ENCODE peak calls at places on chromosomes 4 and X, in seven cellular contexts. One of them, this sample, is unnamed.

GRCh38 chrX:81489987-81490386 is 288.1 kb downstream of the SH3BGRL start:
- DNase-seq in CD4-positive, CD25-positive, alpha-beta regulatory T cell: no peak
- DNase-seq in SJCRH30: no peak
- DNase-seq in suprapubic skin: no peak
- DNase-seq in iPS DF 6.9: no peak
- DNase-seq in uterus: no peak
- DNase-seq in thoracic aorta: no peak
- DNase-seq in this sample: no peak

GRCh38 chr4:157045507-157046127 is 30.3 kb upstream of the GLRB start:
- DNase-seq in CD4-positive, CD25-positive, alpha-beta regulatory T cell: no peak
- DNase-seq in SJCRH30: peak; percentile 23
- DNase-seq in suprapubic skin: no peak
- DNase-seq in iPS DF 6.9: no peak
- DNase-seq in uterus: peak; percentile 32
- DNase-seq in thoracic aorta: peak; percentile 7
- DNase-seq in this sample: peak; percentile 14

GRCh38 chrX:149491812-149492211 is 13.3 kb downstream of the IDS start:
- DNase-seq in CD4-positive, CD25-positive, alpha-beta regulatory T cell: no peak
- DNase-seq in SJCRH30: no peak
- DNase-seq in suprapubic skin: no peak
- DNase-seq in iPS DF 6.9: no peak
- DNase-seq in uterus: no peak
- DNase-seq in thoracic aorta: no peak
- DNase-seq in this sample: no peak

GRCh38 chrX:26470946-26471345 is 255.0 kb downstream of the MAGEB5 start:
- DNase-seq in CD4-positive, CD25-positive, alpha-beta regulatory T cell: no peak
- DNase-seq in SJCRH30: peak; percentile 81
- DNase-seq in suprapubic skin: no peak
- DNase-seq in iPS DF 6.9: no peak
- DNase-seq in uterus: no peak
- DNase-seq in thoracic aorta: no peak
- DNase-seq in this sample: no peak

GRCh38 chr4:36053931-36054330 is 190.4 kb downstream of the ARAP2 start:
- DNase-seq in CD4-positive, CD25-positive, alpha-beta regulatory T cell: no peak
- DNase-seq in SJCRH30: no peak
- DNase-seq in suprapubic skin: no peak
- DNase-seq in iPS DF 6.9: no peak
- DNase-seq in uterus: no peak
- DNase-seq in thoracic aorta: no peak
- DNase-seq in this sample: no peak

GRCh38 chrX:19005909-19006308 is 22.0 kb upstream of the PHKA2 start:
- DNase-seq in CD4-positive, CD25-positive, alpha-beta regulatory T cell: no peak
- DNase-seq in SJCRH30: peak; percentile 37
- DNase-seq in suprapubic skin: no peak
- DNase-seq in iPS DF 6.9: no peak
- DNase-seq in uterus: no peak
- DNase-seq in thoracic aorta: no peak
- DNase-seq in this sample: no peak

GRCh38 chr4:113474017-113474416 is 287.5 kb downstream of the CAMK2D start:
- DNase-seq in CD4-positive, CD25-positive, alpha-beta regulatory T cell: no peak
- DNase-seq in SJCRH30: no peak
- DNase-seq in suprapubic skin: no peak
- DNase-seq in iPS DF 6.9: no peak
- DNase-seq in uterus: no peak
- DNase-seq in thoracic aorta: no peak
- DNase-seq in this sample: peak; percentile 78

GRCh38 chrX:100356497-100356896 is 53.6 kb downstream of the PCDH19 start:
- DNase-seq in CD4-positive, CD25-positive, alpha-beta regulatory T cell: no peak
- DNase-seq in SJCRH30: no peak
- DNase-seq in suprapubic skin: no peak
- DNase-seq in iPS DF 6.9: no peak
- DNase-seq in uterus: no peak
- DNase-seq in thoracic aorta: no peak
- DNase-seq in this sample: no peak

GRCh38 chr4:91758487-91758886 is 545.3 kb upstream of the GRID2 start:
- DNase-seq in CD4-positive, CD25-positive, alpha-beta regulatory T cell: no peak
- DNase-seq in SJCRH30: no peak
- DNase-seq in suprapubic skin: no peak
- DNase-seq in iPS DF 6.9: no peak
- DNase-seq in uterus: no peak
- DNase-seq in thoracic aorta: no peak
- DNase-seq in this sample: no peak

GRCh38 chrX:98398542-98398941 is 1514.8 kb downstream of the RPA4 start:
- DNase-seq in CD4-positive, CD25-positive, alpha-beta regulatory T cell: no peak
- DNase-seq in SJCRH30: no peak
- DNase-seq in suprapubic skin: no peak
- DNase-seq in iPS DF 6.9: no peak
- DNase-seq in uterus: no peak
- DNase-seq in thoracic aorta: no peak
- DNase-seq in this sample: no peak

GRCh38 chr4:85084371-85085170 is 118.1 kb upstream of the WDFY3 start:
- DNase-seq in CD4-positive, CD25-positive, alpha-beta regulatory T cell: peak; percentile 3
- DNase-seq in SJCRH30: peak; percentile 82
- DNase-seq in suprapubic skin: no peak
- DNase-seq in iPS DF 6.9: peak; percentile 29
- DNase-seq in uterus: peak; percentile 15
- DNase-seq in thoracic aorta: no peak
- DNase-seq in this sample: no peak

GRCh38 chrX:154409222-154409871 is at the start of gene DNASE1L1:
- DNase-seq in CD4-positive, CD25-positive, alpha-beta regulatory T cell: no peak
- DNase-seq in SJCRH30: peak; percentile 94
- DNase-seq in suprapubic skin: peak; percentile 90
- DNase-seq in iPS DF 6.9: no peak
- DNase-seq in uterus: peak; percentile 85
- DNase-seq in thoracic aorta: peak; percentile 73
- DNase-seq in this sample: peak; percentile 42

GRCh38 chr4:111362891-111363290 is 740.0 kb upstream of the PITX2 start:
- DNase-seq in CD4-positive, CD25-positive, alpha-beta regulatory T cell: no peak
- DNase-seq in SJCRH30: no peak
- DNase-seq in suprapubic skin: no peak
- DNase-seq in iPS DF 6.9: no peak
- DNase-seq in uterus: no peak
- DNase-seq in thoracic aorta: no peak
- DNase-seq in this sample: peak; percentile 1

GRCh38 chr4:152065545-152065944 is 304.7 kb upstream of the GATB start:
- DNase-seq in CD4-positive, CD25-positive, alpha-beta regulatory T cell: no peak
- DNase-seq in SJCRH30: no peak
- DNase-seq in suprapubic skin: no peak
- DNase-seq in iPS DF 6.9: no peak
- DNase-seq in uterus: no peak
- DNase-seq in thoracic aorta: no peak
- DNase-seq in this sample: no peak

GRCh38 chr4:140052050-140052449 is 101.9 kb downstream of the MAML3 start:
- DNase-seq in CD4-positive, CD25-positive, alpha-beta regulatory T cell: peak; percentile 17
- DNase-seq in SJCRH30: no peak
- DNase-seq in suprapubic skin: no peak
- DNase-seq in iPS DF 6.9: no peak
- DNase-seq in uterus: peak; percentile 38
- DNase-seq in thoracic aorta: no peak
- DNase-seq in this sample: no peak

GRCh38 chr4:39045791-39046221 is 13.6 kb upstream of the TMEM156 start:
- DNase-seq in CD4-positive, CD25-positive, alpha-beta regulatory T cell: peak; percentile 56
- DNase-seq in SJCRH30: no peak
- DNase-seq in suprapubic skin: no peak
- DNase-seq in iPS DF 6.9: no peak
- DNase-seq in uterus: no peak
- DNase-seq in thoracic aorta: no peak
- DNase-seq in this sample: no peak

GRCh38 chr4:140163029-140163810 is 9.2 kb upstream of the MAML3 start:
- DNase-seq in CD4-positive, CD25-positive, alpha-beta regulatory T cell: no peak
- DNase-seq in SJCRH30: no peak
- DNase-seq in suprapubic skin: no peak
- DNase-seq in iPS DF 6.9: no peak
- DNase-seq in uterus: peak; percentile 70
- DNase-seq in thoracic aorta: no peak
- DNase-seq in this sample: no peak

GRCh38 chr4:74583066-74583700 is 138.2 kb downstream of the AREG start:
- DNase-seq in CD4-positive, CD25-positive, alpha-beta regulatory T cell: no peak
- DNase-seq in SJCRH30: no peak
- DNase-seq in suprapubic skin: no peak
- DNase-seq in iPS DF 6.9: no peak
- DNase-seq in uterus: no peak
- DNase-seq in thoracic aorta: no peak
- DNase-seq in this sample: no peak

GRCh38 chr4:187179086-187180070 is 455.7 kb upstream of the FAT1 start:
- DNase-seq in CD4-positive, CD25-positive, alpha-beta regulatory T cell: no peak
- DNase-seq in SJCRH30: no peak
- DNase-seq in suprapubic skin: no peak
- DNase-seq in iPS DF 6.9: no peak
- DNase-seq in uterus: no peak
- DNase-seq in thoracic aorta: no peak
- DNase-seq in this sample: no peak

GRCh38 chr4:24547979-24548378 is 36.4 kb downstream of the DHX15 start:
- DNase-seq in CD4-positive, CD25-positive, alpha-beta regulatory T cell: no peak
- DNase-seq in SJCRH30: no peak
- DNase-seq in suprapubic skin: no peak
- DNase-seq in iPS DF 6.9: no peak
- DNase-seq in uterus: no peak
- DNase-seq in thoracic aorta: no peak
- DNase-seq in this sample: no peak

GRCh38 chr4:24544208-24544607 is 40.1 kb downstream of the DHX15 start:
- DNase-seq in CD4-positive, CD25-positive, alpha-beta regulatory T cell: no peak
- DNase-seq in SJCRH30: no peak
- DNase-seq in suprapubic skin: no peak
- DNase-seq in iPS DF 6.9: no peak
- DNase-seq in uterus: no peak
- DNase-seq in thoracic aorta: no peak
- DNase-seq in this sample: no peak
- H3K36me3 ChIP-seq in CD4-positive, CD25-positive, alpha-beta regulatory T cell: peaks cover 69% of the 10 kb centered on the region
- H3K36me3 ChIP-seq in SJCRH30: peaks cover 94% of the 10 kb centered on the region
- H3K36me3 ChIP-seq in suprapubic skin: peaks cover 47% of the 10 kb centered on the region
- H3K36me3 ChIP-seq in iPS DF 6.9: peaks cover 2% of the 10 kb centered on the region
- H3K36me3 ChIP-seq in uterus: no peaks in the 10 kb centered on the region
- H3K36me3 ChIP-seq in thoracic aorta: peaks cover 12% of the 10 kb centered on the region
- H3K36me3 ChIP-seq in this sample: peaks cover 7% of the 10 kb centered on the region

GRCh38 chr4:1326751-1327525 is 20.1 kb upstream of the UVSSA start:
- DNase-seq in CD4-positive, CD25-positive, alpha-beta regulatory T cell: no peak
- DNase-seq in SJCRH30: no peak
- DNase-seq in suprapubic skin: no peak
- DNase-seq in iPS DF 6.9: no peak
- DNase-seq in uterus: no peak
- DNase-seq in thoracic aorta: no peak
- DNase-seq in this sample: no peak

GRCh38 chr4:1330761-1331590 is 16.0 kb upstream of the UVSSA start:
- DNase-seq in CD4-positive, CD25-positive, alpha-beta regulatory T cell: peak; percentile 59
- DNase-seq in SJCRH30: no peak
- DNase-seq in suprapubic skin: no peak
- DNase-seq in iPS DF 6.9: no peak
- DNase-seq in uterus: no peak
- DNase-seq in thoracic aorta: no peak
- DNase-seq in this sample: no peak

GRCh38 chr4:1329408-1330371 is 17.3 kb upstream of the UVSSA start:
- DNase-seq in CD4-positive, CD25-positive, alpha-beta regulatory T cell: no peak
- DNase-seq in SJCRH30: no peak
- DNase-seq in suprapubic skin: no peak
- DNase-seq in iPS DF 6.9: no peak
- DNase-seq in uterus: no peak
- DNase-seq in thoracic aorta: no peak
- DNase-seq in this sample: no peak

GRCh38 chr4:1327526-1328266 is 19.3 kb upstream of the UVSSA start:
- DNase-seq in CD4-positive, CD25-positive, alpha-beta regulatory T cell: no peak
- DNase-seq in SJCRH30: no peak
- DNase-seq in suprapubic skin: no peak
- DNase-seq in iPS DF 6.9: no peak
- DNase-seq in uterus: no peak
- DNase-seq in thoracic aorta: no peak
- DNase-seq in this sample: no peak

GRCh38 chr4:1328267-1329155 is 18.5 kb upstream of the UVSSA start:
- DNase-seq in CD4-positive, CD25-positive, alpha-beta regulatory T cell: no peak
- DNase-seq in SJCRH30: no peak
- DNase-seq in suprapubic skin: no peak
- DNase-seq in iPS DF 6.9: no peak
- DNase-seq in uterus: no peak
- DNase-seq in thoracic aorta: no peak
- DNase-seq in this sample: no peak
- H3K36me3 ChIP-seq in CD4-positive, CD25-positive, alpha-beta regulatory T cell: peaks cover 25% of the 10 kb centered on the region
- H3K36me3 ChIP-seq in SJCRH30: peaks cover 3% of the 10 kb centered on the region
- H3K36me3 ChIP-seq in suprapubic skin: peaks cover 65% of the 10 kb centered on the region
- H3K36me3 ChIP-seq in iPS DF 6.9: peaks cover 35% of the 10 kb centered on the region
- H3K36me3 ChIP-seq in uterus: no peaks in the 10 kb centered on the region
- H3K36me3 ChIP-seq in thoracic aorta: peaks cover 37% of the 10 kb centered on the region
- H3K36me3 ChIP-seq in this sample: peaks cover 47% of the 10 kb centered on the region

GRCh38 chrX:21721175-21721574 is 36.7 kb downstream of the SMPX start:
- DNase-seq in CD4-positive, CD25-positive, alpha-beta regulatory T cell: no peak
- DNase-seq in SJCRH30: no peak
- DNase-seq in suprapubic skin: no peak
- DNase-seq in iPS DF 6.9: no peak
- DNase-seq in uterus: no peak
- DNase-seq in thoracic aorta: no peak
- DNase-seq in this sample: no peak
- H3K36me3 ChIP-seq in CD4-positive, CD25-positive, alpha-beta regulatory T cell: no peaks in the 10 kb centered on the region
- H3K36me3 ChIP-seq in SJCRH30: no peaks in the 10 kb centered on the region
- H3K36me3 ChIP-seq in suprapubic skin: no peaks in the 10 kb centered on the region
- H3K36me3 ChIP-seq in iPS DF 6.9: no peaks in the 10 kb centered on the region
- H3K36me3 ChIP-seq in uterus: no peaks in the 10 kb centered on the region
- H3K36me3 ChIP-seq in thoracic aorta: no peaks in the 10 kb centered on the region
- H3K36me3 ChIP-seq in this sample: no peaks in the 10 kb centered on the region

DNA sequence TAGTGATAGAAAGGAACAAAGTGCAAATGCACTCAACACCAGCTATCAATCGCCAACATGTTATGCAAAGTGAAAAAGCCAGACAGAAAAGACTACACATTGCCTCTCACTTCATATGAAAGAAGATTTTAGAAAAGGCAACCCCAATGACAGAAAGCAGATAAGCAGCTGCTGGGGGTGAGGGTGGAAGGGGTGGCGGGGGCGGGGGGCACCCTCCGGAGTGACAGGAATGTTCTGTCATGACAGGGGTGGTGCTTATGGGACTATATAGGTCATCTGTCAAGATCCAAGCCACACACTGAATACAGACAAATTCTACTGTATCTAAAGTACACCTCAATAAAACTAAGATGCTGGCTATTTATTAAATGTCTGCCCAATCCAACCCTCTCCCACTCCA is 10.7 kb downstream of the WDR1 start:
- DNase-seq in CD4-positive, CD25-positive, alpha-beta regulatory T cell: no peak
- DNase-seq in SJCRH30: no peak
- DNase-seq in suprapubic skin: no peak
- DNase-seq in iPS DF 6.9: no peak
- DNase-seq in uterus: no peak
- DNase-seq in thoracic aorta: no peak
- DNase-seq in this sample: no peak
- H3K36me3 ChIP-seq in CD4-positive, CD25-positive, alpha-beta regulatory T cell: peaks cover 72% of the 10 kb centered on the region
- H3K36me3 ChIP-seq in SJCRH30: peaks cover 33% of the 10 kb centered on the region
- H3K36me3 ChIP-seq in suprapubic skin: peaks cover 26% of the 10 kb centered on the region
- H3K36me3 ChIP-seq in iPS DF 6.9: peaks cover 19% of the 10 kb centered on the region
- H3K36me3 ChIP-seq in uterus: no peaks in the 10 kb centered on the region
- H3K36me3 ChIP-seq in thoracic aorta: peaks cover 2% of the 10 kb centered on the region
- H3K36me3 ChIP-seq in this sample: peaks cover 27% of the 10 kb centered on the region